ENCODE peak calls at places on chromosomes 2 and 18, in nine cellular contexts. G is HCT116, T is K562, V is Peyer's patch, F is pancreas, O is left lung, Z is hepatocyte, R is BJ, U is heart left ventricle. E is an unnamed sample.

GRCh38 chr2:240455227-240455718 is 19.8 kb downstream of the GPC1 start:
- DNase-seq in G (no peak), T (no peak), V (no peak), F (no peak), O (no peak), Z (no peak), R (no peak), U (no peak), E (no peak)

GRCh38 chr18:8734496-8734895 is 29.1 kb downstream of the MTCL1 start:
- DNase-seq in G (no peak), T (no peak), V (no peak), F (no peak), O (no peak), Z (no peak), R (no peak), U (no peak), E (no peak)

GRCh38 chr2:187354653-187355052 is 93.4 kb downstream of the CALCRL start:
- DNase-seq in G (no peak), T (no peak), V (no peak), F (no peak), O (no peak), Z (no peak), R (no peak), U (no peak), E (no peak)

GRCh38 chr2:241818943-241819270 is 9.9 kb downstream of the NEU4 start:
- DNase-seq in G (no peak), T (no peak), V (peak; percentile 73), F (no peak), O (no peak), Z (no peak), R (no peak), U (no peak), E (peak; percentile 30)

GRCh38 chr18:27202771-27203170 is 17.7 kb upstream of the CHST9 start:
- DNase-seq in G (no peak), T (no peak), V (no peak), F (no peak), O (no peak), Z (no peak), R (no peak), U (no peak), E (no peak)

GRCh38 chr2:202375611-202376408 is at the start of gene BMPR2:
- DNase-seq in G (peak; percentile 56), T (peak; percentile 87), V (peak; percentile 94), F (peak; percentile 88), O (peak; percentile 91), Z (peak; percentile 95), R (peak; percentile 61), U (peak; percentile 94), E (peak; percentile 94)

GRCh38 chr2:16139663-16140610 is 199.6 kb downstream of the MYCN start:
- DNase-seq in G (no peak), T (no peak), V (no peak), F (no peak), O (no peak), Z (no peak), R (no peak), U (no peak), E (no peak)

GRCh38 chr18:22363867-22364463 is 53.8 kb downstream of the CTAGE1 start:
- DNase-seq in G (no peak), T (no peak), V (no peak), F (no peak), O (no peak), Z (no peak), R (no peak), U (no peak), E (no peak)

GRCh38 chr18:46856975-46857374 is 60.3 kb downstream of the PIAS2 start:
- DNase-seq in G (peak; percentile 6), T (no peak), V (no peak), F (no peak), O (no peak), Z (no peak), R (no peak), U (no peak), E (no peak)

GRCh38 chr2:225164406-225165048 is 122.3 kb upstream of the DOCK10 start:
- DNase-seq in G (no peak), T (no peak), V (no peak), F (no peak), O (no peak), Z (no peak), R (no peak), U (no peak), E (no peak)

GRCh38 chr2:71813801-71814470 is 333.7 kb downstream of the CYP26B1 start:
- DNase-seq in G (no peak), T (no peak), V (no peak), F (no peak), O (no peak), Z (no peak), R (no peak), U (no peak), E (no peak)

GRCh38 chr2:102236132-102236531 is 49.3 kb downstream of the IL1RL2 start:
- DNase-seq in G (no peak), T (no peak), V (no peak), F (no peak), O (no peak), Z (no peak), R (no peak), U (no peak), E (no peak)

GRCh38 chr2:85243101-85244072 is 84.4 kb downstream of the TGOLN2 start:
- DNase-seq in G (no peak), T (peak; percentile 75), V (no peak), F (peak; percentile 61), O (no peak), Z (no peak), R (no peak), U (peak; percentile 68), E (peak; percentile 76)

GRCh38 chr18:25136416-25137132 is 215.4 kb downstream of the ZNF521 start:
- DNase-seq in G (no peak), T (no peak), V (no peak), F (no peak), O (no peak), Z (peak; percentile 13), R (no peak), U (no peak), E (no peak)

GRCh38 chr2:26530696-26531095 is 52.8 kb upstream of the OTOF start:
- DNase-seq in G (no peak), T (no peak), V (no peak), F (no peak), O (peak; percentile 22), Z (no peak), R (no peak), U (no peak), E (peak; percentile 54)
- TF ChIP-seq CTCF in G (no peak), T (no peak), V (no peak), F (no peak), O (no peak), Z (no peak), R (no peak), U (no peak), E (no peak)

DNA sequence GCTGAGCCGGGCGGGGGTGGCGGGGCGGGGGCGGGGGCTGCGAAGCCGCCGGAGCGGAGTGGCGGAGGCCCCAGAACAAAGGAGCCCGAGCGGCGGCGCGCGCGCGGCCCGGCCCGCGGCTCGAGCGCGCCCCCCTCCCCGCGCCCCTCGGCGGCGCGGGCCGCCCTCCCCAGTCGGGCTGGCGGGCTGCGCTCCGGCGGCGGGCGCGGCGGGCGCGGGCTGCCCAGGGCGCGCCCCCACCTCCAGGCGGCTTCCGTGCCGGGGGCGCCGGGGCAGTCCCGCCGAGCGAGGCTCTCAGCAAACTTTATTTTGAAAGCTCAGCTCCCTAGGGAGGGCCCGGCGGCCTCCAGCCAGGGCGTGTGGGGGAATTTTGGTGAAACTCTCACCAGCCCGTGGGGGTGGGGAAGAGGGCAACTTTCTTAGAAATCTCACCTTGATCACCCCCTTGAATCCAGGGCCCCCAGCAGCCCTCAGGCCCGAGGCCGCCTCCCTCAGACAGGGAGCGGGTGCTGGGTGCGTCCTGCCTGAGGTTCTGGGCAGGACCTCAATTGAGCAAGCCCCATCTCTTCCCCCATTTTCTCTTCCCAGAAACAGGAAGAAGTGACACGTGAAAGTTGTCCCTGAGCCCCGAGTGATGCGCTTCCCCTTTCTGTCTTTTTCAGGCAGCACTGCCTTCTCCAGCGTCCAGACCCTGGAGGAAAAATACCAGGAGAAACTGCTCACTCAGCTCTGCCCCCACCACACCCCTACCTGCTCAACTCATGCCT is 791 bp downstream of the TET3 start:
- DNase-seq in G (no peak), T (peak; percentile 89), V (peak; percentile 62), F (peak; percentile 48), O (peak; percentile 69), Z (peak; percentile 76), R (no peak), U (peak; percentile 58), E (peak; percentile 72)
- H3K27me3 ChIP-seq in G (no peaks in the 10 kb centered on the region), T (no peaks in the 10 kb centered on the region), V (no peaks in the 10 kb centered on the region), F (no peaks in the 10 kb centered on the region), O (no peaks in the 10 kb centered on the region), Z (no peaks in the 10 kb centered on the region), R (no peaks in the 10 kb centered on the region), U (no peaks in the 10 kb centered on the region), E (no peaks in the 10 kb centered on the region)

DNA sequence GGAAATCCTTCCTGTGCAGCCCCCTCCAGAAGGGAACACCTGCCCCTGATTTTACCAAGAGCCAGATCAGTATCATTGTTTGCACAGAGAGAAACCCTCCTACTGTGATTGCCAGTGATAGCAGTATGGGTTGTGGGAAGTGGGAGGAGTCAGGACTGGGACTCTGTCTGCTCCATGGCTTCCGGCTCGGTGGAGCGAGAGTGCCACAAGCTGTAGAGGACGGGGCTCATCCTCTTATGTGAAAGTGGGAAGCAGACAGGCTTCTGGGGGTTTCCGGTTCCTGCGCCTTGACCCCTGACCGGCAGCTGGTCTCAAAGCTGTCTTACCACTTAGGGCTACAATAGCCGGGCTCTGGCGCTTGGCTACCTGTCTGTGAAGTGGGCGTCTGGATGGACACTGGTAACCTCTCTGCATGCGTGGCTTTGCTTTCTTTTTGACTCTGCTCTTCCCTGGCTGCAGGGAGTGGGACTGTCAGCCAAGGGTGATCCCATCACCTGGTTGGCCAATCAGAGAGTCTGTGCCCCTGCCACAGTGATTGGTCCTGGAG is 79.7 kb downstream of the BCL2L11 start:
- DNase-seq in G (no peak), T (no peak), V (no peak), F (no peak), O (no peak), Z (no peak), R (no peak), U (no peak), E (no peak)
- TF ChIP-seq CTCF in G (no peak), T (no peak), V (no peak), F (no peak), O (no peak), Z (no peak), R (no peak), U (no peak), E (no peak)

GRCh38 chr18:48100712-48101165 is 170.3 kb upstream of the SMAD2 start:
- DNase-seq in G (no peak), T (no peak), V (no peak), F (no peak), O (no peak), Z (no peak), R (no peak), U (no peak), E (no peak)
- H3K27me3 ChIP-seq in G (peaks cover 16% of the 10 kb centered on the region), T (peaks cover 10% of the 10 kb centered on the region), V (no peaks in the 10 kb centered on the region), F (no peaks in the 10 kb centered on the region), O (peaks cover 4% of the 10 kb centered on the region), Z (no peaks in the 10 kb centered on the region), R (peaks cover 8% of the 10 kb centered on the region), U (no peaks in the 10 kb centered on the region), E (peaks cover 3% of the 10 kb centered on the region)